ENCODE peak calls at places on chromosome 17, in seven cellular contexts. K is A172; S is K562; T is neural crest cell; E is psoas muscle; M is HS-27A; L is CD4-positive, CD25-positive, alpha-beta regulatory T cell. G is an unnamed sample.

GRCh38 chr17:32914181-32914580 is 13.8 kb upstream of the TMEM98 start:
- DNase-seq in K (no peak), M (no peak), L (no peak), S (no peak), E (no peak), T (no peak), G (no peak)

GRCh38 chr17:54527941-54528340 is 372.7 kb upstream of the TOM1L1 start:
- DNase-seq in T (no peak), S (no peak), M (no peak), L (no peak), E (no peak), K (no peak), G (no peak)

GRCh38 chr17:74861554-74862107 is 1.9 kb upstream of the GRIN2C start:
- DNase-seq in L (no peak), K (no peak), E (no peak), T (no peak), S (no peak), M (no peak), G (no peak)

GRCh38 chr17:329794-330420 is 22.7 kb downstream of the RPH3AL start:
- DNase-seq in K (no peak), L (no peak), T (no peak), M (no peak), E (no peak), S (no peak), G (no peak)

GRCh38 chr17:82449136-82449882 is 1.2 kb downstream of the CYBC1 start:
- DNase-seq in S (no peak), T (no peak), M (no peak), L (peak), K (no peak), E (no peak), G (no peak)

GRCh38 chr17:77011173-77012011 is 129.4 kb upstream of the SEC14L1 start:
- DNase-seq in S (no peak), K (peak), E (no peak), M (no peak), T (peak), L (peak), G (no peak)

GRCh38 chr17:48545022-48545376 is at the start of gene HOXB2:
- DNase-seq in T (no peak), S (peak), M (no peak), L (no peak), K (no peak), E (no peak), G (peak)

GRCh38 chr17:83007504-83008475 is 71.6 kb upstream of the METRNL start:
- DNase-seq in T (no peak), E (no peak), S (no peak), M (no peak), L (no peak), K (no peak), G (no peak)

GRCh38 chr17:6473128-6473767 is 29.0 kb downstream of the PIMREG start:
- DNase-seq in E (peak), K (peak), T (peak), L (peak), M (no peak), S (peak), G (peak)

GRCh38 chr17:82242977-82243647 is 14.3 kb downstream of the SLC16A3 start:
- DNase-seq in L (no peak), K (peak), M (no peak), T (no peak), S (no peak), E (peak), G (no peak)

GRCh38 chr17:8944083-8944482 is 21.4 kb downstream of the PIK3R5 start:
- DNase-seq in K (no peak), M (no peak), L (no peak), T (no peak), S (no peak), E (no peak), G (no peak)

GRCh38 chr17:77440571-77440981 is 299.8 kb downstream of the SEC14L1 start:
- DNase-seq in L (no peak), M (no peak), K (no peak), E (peak), T (no peak), S (no peak), G (no peak)

GRCh38 chr17:72349508-72350472 is 229.0 kb downstream of the SOX9 start:
- DNase-seq in K (no peak), M (no peak), S (no peak), L (no peak), E (no peak), T (no peak), G (no peak)

GRCh38 chr17:79141578-79142338 is 67.1 kb downstream of the ENGASE start:
- DNase-seq in S (no peak), M (no peak), L (no peak), E (no peak), K (no peak), T (no peak), G (no peak)

GRCh38 chr17:40645932-40646331 is 1.7 kb downstream of the SMARCE1 start:
- DNase-seq in M (no peak), E (no peak), L (no peak), S (no peak), T (no peak), K (no peak), G (no peak)

GRCh38 chr17:1783834-1784611 is 22.2 kb downstream of the SERPINF1 start:
- DNase-seq in T (no peak), K (peak), E (peak), S (peak), L (peak), M (no peak), G (peak)

GRCh38 chr17:64032081-64032480 is 11.6 kb upstream of the ICAM2 start:
- DNase-seq in S (no peak), T (no peak), L (no peak), M (no peak), E (no peak), K (no peak), G (no peak)

GRCh38 chr17:73214851-73215250 is 22.0 kb downstream of the COG1 start:
- DNase-seq in K (no peak), E (no peak), M (no peak), L (no peak), S (no peak), T (no peak), G (no peak)

GRCh38 chr17:74474043-74474792 is 7.8 kb downstream of the CD300A start:
- DNase-seq in T (no peak), S (no peak), M (no peak), K (no peak), L (no peak), E (no peak), G (no peak)

G was measured in HEK293T.